ENCODE peak calls at places on chromosomes 4 and X, in eight cellular contexts. K, X, S, D, O, A, Y and G are unnamed samples.

GRCh38 chr4:83179205-83179604 is 64.7 kb upstream of the PLAC8 start:
- DNase-seq in K (no peak), X (no peak), S (no peak), D (no peak), O (no peak), A (no peak), Y (no peak), G (no peak)

GRCh38 chr4:122803788-122804208 is 22.8 kb upstream of the FGF2 start:
- DNase-seq in K (no peak), X (no peak), S (no peak), D (no peak), O (no peak), A (no peak), Y (no peak), G (no peak)

GRCh38 chr4:20624783-20625364 is 75.4 kb upstream of the PACRGL start:
- DNase-seq in K (no peak), X (no peak), S (no peak), D (no peak), O (no peak), A (no peak), Y (no peak), G (no peak)

GRCh38 chr4:93983133-93983532 is 154.6 kb downstream of the ATOH1 start:
- DNase-seq in K (no peak), X (no peak), S (no peak), D (no peak), O (no peak), A (no peak), Y (no peak), G (no peak)

GRCh38 chrX:137567474-137568232 is 1.7 kb downstream of the ZIC3 start:
- DNase-seq in K (no peak), X (no peak), S (no peak), D (no peak), O (no peak), A (no peak), Y (no peak), G (no peak)

GRCh38 chr4:5125326-5125725 is 74.0 kb downstream of the STK32B start:
- DNase-seq in K (no peak), X (no peak), S (no peak), D (no peak), O (no peak), A (no peak), Y (no peak), G (no peak)

GRCh38 chr4:38313999-38314561 is 349.9 kb upstream of the KLF3 start:
- DNase-seq in K (peak), X (peak), S (no peak), D (no peak), O (no peak), A (no peak), Y (no peak), G (no peak)

GRCh38 chr4:47741200-47741599 is 96.7 kb downstream of the CORIN start:
- DNase-seq in K (no peak), X (no peak), S (no peak), D (no peak), O (no peak), A (no peak), Y (peak), G (peak)

GRCh38 chr4:10403633-10404445 is 53.4 kb downstream of the ZNF518B start:
- DNase-seq in K (peak), X (peak), S (no peak), D (no peak), O (no peak), A (no peak), Y (peak), G (no peak)

GRCh38 chr4:7649741-7650531 is 215.2 kb upstream of the PSAPL1 start:
- DNase-seq in K (peak), X (no peak), S (no peak), D (no peak), O (peak), A (peak), Y (peak), G (no peak)

DNA sequence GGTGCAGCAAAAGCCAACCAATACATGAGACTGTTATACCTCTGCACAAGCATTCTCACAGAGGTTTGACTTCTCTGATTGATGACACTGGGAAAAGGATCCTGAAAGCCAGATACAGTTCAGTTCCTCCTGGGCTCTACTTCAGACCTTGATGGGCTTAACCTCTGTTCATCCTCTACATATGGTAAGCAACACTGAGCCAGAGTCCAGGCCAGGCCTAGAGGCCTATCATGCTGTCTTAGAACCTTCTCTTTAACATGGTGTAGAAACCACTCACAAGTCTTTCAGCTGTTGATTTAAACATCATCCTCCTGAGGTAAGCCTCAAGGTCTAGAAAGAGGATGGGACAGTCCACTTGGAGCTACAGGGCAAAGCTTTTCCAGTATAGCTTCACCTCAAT is 9.2 kb downstream of the MAD2L1 start:
- DNase-seq in K (no peak), X (no peak), S (no peak), D (no peak), O (no peak), A (no peak), Y (no peak), G (no peak)
- H3K27ac ChIP-seq in K (no peak), X (no peak), S (no peak), D (no peak), O (no peak), A (no peak), Y (no peak), G (no peak)

GRCh38 chrX:45497290-45497689 is 296.6 kb upstream of the DIPK2B start:
- DNase-seq in K (no peak), X (no peak), S (no peak), D (no peak), O (no peak), A (no peak), Y (no peak), G (no peak)
- H3K27ac ChIP-seq in K (no peak), X (no peak), S (no peak), D (no peak), O (no peak), A (no peak), Y (no peak), G (peak)

GRCh38 chrX:100872161-100872560 is 2.0 kb downstream of the NOX1 start:
- DNase-seq in K (no peak), X (no peak), S (no peak), D (no peak), O (no peak), A (no peak), Y (no peak), G (no peak)

GRCh38 chrX:100874240-100874798 is at the start of gene NOX1:
- DNase-seq in K (no peak), X (peak), S (no peak), D (no peak), O (no peak), A (no peak), Y (no peak), G (no peak)

GRCh38 chrX:100868273-100868672 is 5.9 kb downstream of the NOX1 start:
- DNase-seq in K (no peak), X (no peak), S (no peak), D (no peak), O (no peak), A (no peak), Y (no peak), G (no peak)

GRCh38 chrX:100864967-100865366 is 9.2 kb downstream of the NOX1 start:
- DNase-seq in K (peak), X (no peak), S (no peak), D (no peak), O (no peak), A (no peak), Y (no peak), G (no peak)

DNA sequence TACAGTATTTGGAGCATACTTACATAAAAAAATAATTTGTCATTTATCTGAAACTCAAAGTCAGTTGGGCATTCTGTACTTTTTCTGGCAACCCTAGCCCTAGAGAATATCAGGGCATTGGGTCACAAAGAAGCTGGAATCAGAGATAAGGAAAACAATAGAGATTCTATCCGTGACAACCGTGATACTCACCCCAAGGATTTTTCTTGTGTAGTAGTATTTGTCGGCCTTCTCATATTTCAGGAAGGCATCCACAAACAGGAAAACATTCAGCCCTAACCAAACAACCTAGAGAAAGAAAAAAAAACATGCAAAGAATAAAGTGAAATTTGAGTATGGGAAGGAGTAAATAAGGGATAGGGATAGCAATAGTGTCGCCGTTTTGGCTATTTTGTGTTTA is 3.6 kb downstream of the NOX1 start:
- DNase-seq in K (no peak), X (no peak), S (no peak), D (no peak), O (no peak), A (no peak), Y (no peak), G (no peak)
- H3K27ac ChIP-seq in K (no peak), X (no peak), S (no peak), D (no peak), O (no peak), A (no peak), Y (no peak), G (no peak)

DNA sequence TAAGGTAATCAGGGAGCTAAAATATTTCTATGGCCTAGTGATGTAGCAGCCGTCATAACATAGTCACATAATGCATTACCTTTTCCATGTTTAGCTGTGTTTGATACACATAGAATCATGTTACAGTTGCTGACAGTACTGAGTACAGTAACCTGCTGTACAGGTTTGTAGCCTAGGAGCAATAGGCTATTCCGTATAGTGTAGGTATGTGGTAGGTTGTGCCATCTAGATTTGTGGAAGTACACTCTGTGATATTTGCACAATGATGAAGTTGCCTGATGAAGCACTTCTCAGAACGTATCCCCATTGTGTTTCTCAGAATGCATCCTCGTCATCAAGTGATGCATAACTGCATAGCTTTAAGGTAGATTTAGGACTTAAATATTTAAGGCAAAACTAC is 495.6 kb upstream of the ZFP42 start:
- DNase-seq in K (peak), X (no peak), S (no peak), D (no peak), O (no peak), A (no peak), Y (no peak), G (peak)
- H3K27ac ChIP-seq in K (no peak), X (no peak), S (no peak), D (no peak), O (no peak), A (no peak), Y (no peak), G (no peak)

DNA sequence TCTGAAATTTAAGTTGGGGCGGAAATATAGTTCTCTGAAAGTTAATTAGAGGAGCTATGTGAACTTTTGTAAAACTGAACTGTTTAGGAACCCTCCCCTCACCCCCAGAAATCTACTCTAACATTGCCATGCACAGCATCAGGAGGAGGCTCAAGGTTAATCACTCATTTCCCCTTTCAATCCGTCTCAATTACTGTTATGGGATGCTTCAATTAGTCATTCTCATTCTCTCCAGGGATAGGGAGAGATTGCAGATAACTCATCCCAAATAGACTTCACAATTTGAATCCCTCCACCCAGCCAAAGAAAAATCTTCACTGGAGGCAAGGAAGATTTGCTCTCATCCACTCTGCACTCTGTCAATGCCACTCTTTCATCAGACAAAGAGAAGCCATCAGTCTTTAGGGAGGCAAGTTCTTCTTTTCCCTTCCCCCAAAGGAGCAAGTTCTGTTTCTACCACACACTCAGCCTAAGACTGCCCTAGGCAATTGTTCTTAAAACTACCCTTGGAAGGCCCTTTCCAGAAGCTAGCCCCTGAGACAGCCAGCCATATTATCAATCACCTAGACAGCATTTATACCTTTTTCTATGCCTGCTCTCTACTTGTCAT is 140.4 kb downstream of the SLC10A7 start:
- DNase-seq in K (no peak), X (no peak), S (no peak), D (no peak), O (no peak), A (no peak), Y (peak), G (no peak)
- H3K27ac ChIP-seq in K (no peak), X (no peak), S (no peak), D (no peak), O (no peak), A (no peak), Y (no peak), G (no peak)

GRCh38 chrX:40871385-40872082 is 136.2 kb upstream of the MED14 start:
- DNase-seq in K (peak), X (no peak), S (no peak), D (no peak), O (no peak), A (no peak), Y (no peak), G (no peak)
- H3K27ac ChIP-seq in K (no peak), X (no peak), S (no peak), D (no peak), O (no peak), A (no peak), Y (no peak), G (no peak)